ENCODE peak calls at places on chromosomes 7 and 10, in four cellular contexts. W is progenitor cell of endocrine pancreas, C is MM.1S, K is glutamatergic neuron. M is an unnamed sample.

GRCh38 chr7:107563761-107564552 is at the start of the genes COG5 and DUS4L:
- DNase-seq in W (peak), C (peak), K (peak), M (peak)

GRCh38 chr7:142626420-142627035 is 122.7 kb upstream of the PRSS1 start:
- DNase-seq in W (peak), C (peak), K (peak), M (no peak)

GRCh38 chr7:82405291-82405690 is 38.3 kb downstream of the CACNA2D1 start:
- DNase-seq in W (no peak), C (no peak), K (no peak), M (no peak)

GRCh38 chr10:99812177-99812576 is 29.7 kb downstream of the ABCC2 start:
- DNase-seq in W (no peak), C (no peak), K (no peak), M (no peak)

GRCh38 chr7:39909526-39909925 is 40.5 kb upstream of the CDK13 start:
- DNase-seq in W (no peak), C (no peak), K (no peak), M (no peak)

GRCh38 chr10:133257489-133258065 is 19.1 kb downstream of the ADAM8 start:
- DNase-seq in W (no peak), C (no peak), K (peak), M (no peak)

GRCh38 chr7:5755704-5756131 is 25.7 kb downstream of the RNF216 start:
- DNase-seq in W (no peak), C (no peak), K (no peak), M (no peak)

GRCh38 chr7:73680501-73680900 is 2.8 kb downstream of the DNAJC30 start:
- DNase-seq in W (no peak), C (no peak), K (no peak), M (no peak)

GRCh38 chr7:47584128-47584865 is 2.4 kb upstream of the TNS3 start:
- DNase-seq in W (no peak), C (no peak), K (no peak), M (no peak)

GRCh38 chr7:151126500-151127137 is 40.3 kb downstream of the AGAP3 start:
- DNase-seq in W (no peak), C (no peak), K (no peak), M (no peak)

GRCh38 chr7:151472644-151473380 is 32.9 kb upstream of the CRYGN start:
- DNase-seq in W (no peak), C (peak), K (no peak), M (no peak)

GRCh38 chr10:121525276-121526039 is 72.8 kb downstream of the FGFR2 start:
- DNase-seq in W (no peak), C (no peak), K (no peak), M (no peak)

GRCh38 chr7:143284591-143285453 is at the start of gene TMEM139:
- DNase-seq in W (no peak), C (no peak), K (no peak), M (no peak)

GRCh38 chr7:43698461-43699255 is 30.7 kb downstream of the COA1 start:
- DNase-seq in W (no peak), C (no peak), K (no peak), M (no peak)

GRCh38 chr10:70652761-70653657 is 19.3 kb upstream of the ADAMTS14 start:
- DNase-seq in W (no peak), C (no peak), K (no peak), M (no peak)

GRCh38 chr7:150397376-150398107 is 18.4 kb downstream of the ZNF775 start:
- DNase-seq in W (no peak), C (no peak), K (no peak), M (no peak)

GRCh38 chr10:89450901-89451300 is 36.5 kb downstream of the IFIT5 start:
- DNase-seq in W (no peak), C (no peak), K (no peak), M (no peak)

GRCh38 chr10:64537931-64538330 is 1016.7 kb downstream of the REEP3 start:
- DNase-seq in W (no peak), C (no peak), K (no peak), M (no peak)

GRCh38 chr7:7452119-7452518 is 83.6 kb downstream of the COL28A1 start:
- DNase-seq in W (no peak), C (no peak), K (no peak), M (no peak)

GRCh38 chr7:74203157-74203556 is 6.6 kb upstream of the LAT2 start:
- DNase-seq in W (no peak), C (peak), K (peak), M (no peak)

GRCh38 chr10:98340261-98340675 is 72.3 kb upstream of the LOXL4 start:
- DNase-seq in W (no peak), C (peak), K (no peak), M (no peak)

GRCh38 chr10:113067516-113067915 is 117.5 kb downstream of the TCF7L2 start:
- DNase-seq in W (no peak), C (no peak), K (no peak), M (no peak)

GRCh38 chr7:16365952-16366351 is 55.4 kb downstream of the CRPPA start:
- DNase-seq in W (no peak), C (no peak), K (no peak), M (no peak)

GRCh38 chr10:30182191-30183075 is 123.0 kb upstream of the JCAD start:
- DNase-seq in W (no peak), C (no peak), K (no peak), M (no peak)

GRCh38 chr10:101845903-101846302 is 2.3 kb upstream of the KCNIP2 start:
- DNase-seq in W (no peak), C (no peak), K (no peak), M (no peak)

DNA sequence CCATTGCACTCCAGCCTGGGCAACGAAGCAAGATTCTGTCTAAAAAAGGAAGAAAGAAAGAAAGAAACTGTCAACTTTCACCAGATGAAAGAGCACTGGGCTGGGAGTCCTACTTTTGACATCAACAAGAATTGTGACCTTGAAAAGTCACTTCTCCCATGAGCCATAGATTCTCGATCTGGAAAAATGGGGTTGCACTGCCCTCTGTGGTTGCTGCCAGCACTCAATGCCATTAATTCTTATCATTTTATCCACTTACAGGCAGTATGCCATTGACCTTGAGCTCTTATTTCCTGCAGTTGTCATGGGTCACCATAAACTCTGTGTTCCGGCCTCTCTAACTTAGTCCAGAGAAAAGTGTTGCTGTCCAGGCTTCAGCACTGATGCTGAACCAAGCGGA is 137.2 kb downstream of the NOC3L start:
- DNase-seq in W (no peak), C (no peak), K (no peak), M (no peak)
- TF ChIP-seq CTCF in W (no peak), C (no peak), K (no peak), M (peak)

GRCh38 chr7:76048668-76048988 is 722 bp downstream of the MDH2 start:
- DNase-seq in W (no peak), C (peak), K (no peak), M (no peak)
- TF ChIP-seq CTCF in W (peak), C (peak), K (no peak), M (no peak)

GRCh38 chr10:3783721-3784432 is 1.1 kb downstream of the KLF6 start:
- DNase-seq in W (no peak), C (peak), K (peak), M (no peak)

GRCh38 chr10:3785251-3785848 is 341 bp upstream of the KLF6 start:
- DNase-seq in W (peak), C (peak), K (peak), M (peak)

GRCh38 chr10:3785849-3786290 is 861 bp upstream of the KLF6 start:
- DNase-seq in W (no peak), C (peak), K (peak), M (no peak)

GRCh38 chr10:3783313-3783689 is 1.7 kb downstream of the KLF6 start:
- DNase-seq in W (no peak), C (peak), K (peak), M (no peak)

DNA sequence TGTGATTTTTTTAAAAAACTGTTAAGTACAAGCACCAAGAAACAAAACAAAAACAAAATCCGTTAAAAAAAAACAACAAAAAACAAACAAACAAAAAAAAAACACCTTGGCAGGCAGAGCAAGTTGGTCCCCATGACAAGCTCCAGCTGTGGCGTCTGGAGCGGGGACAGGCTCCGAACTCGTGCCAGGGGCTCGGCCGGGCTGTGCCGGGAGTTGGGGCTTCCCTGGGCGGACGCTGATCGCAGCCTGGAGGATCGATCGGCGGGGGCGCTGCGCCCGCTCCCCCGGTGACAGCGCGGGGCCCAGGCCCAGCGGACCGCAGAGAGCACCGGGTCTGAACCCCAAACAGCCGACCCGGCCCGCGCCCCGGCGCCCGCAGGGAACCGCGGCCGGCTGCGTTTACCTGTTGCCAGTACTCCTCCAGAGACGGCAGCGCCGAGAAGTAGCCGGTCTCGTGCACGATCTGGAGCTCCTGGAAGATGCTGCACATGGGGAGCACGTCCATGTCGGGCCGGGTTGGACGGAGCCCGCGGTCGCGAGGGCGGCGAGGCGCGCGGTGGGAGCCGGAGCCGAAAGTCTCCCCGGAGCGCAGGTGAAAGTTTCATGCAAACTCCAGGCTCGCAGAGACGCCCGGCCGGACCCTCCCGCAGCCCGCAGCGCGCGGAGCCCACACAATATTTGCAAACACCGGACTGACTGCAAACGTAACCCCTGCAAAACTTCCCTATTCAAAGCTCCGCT is at the start of gene KLF6:
- DNase-seq in W (peak), C (peak), K (peak), M (no peak)
- TF ChIP-seq CTCF in W (no peak), C (no peak), K (no peak), M (no peak)

DNA sequence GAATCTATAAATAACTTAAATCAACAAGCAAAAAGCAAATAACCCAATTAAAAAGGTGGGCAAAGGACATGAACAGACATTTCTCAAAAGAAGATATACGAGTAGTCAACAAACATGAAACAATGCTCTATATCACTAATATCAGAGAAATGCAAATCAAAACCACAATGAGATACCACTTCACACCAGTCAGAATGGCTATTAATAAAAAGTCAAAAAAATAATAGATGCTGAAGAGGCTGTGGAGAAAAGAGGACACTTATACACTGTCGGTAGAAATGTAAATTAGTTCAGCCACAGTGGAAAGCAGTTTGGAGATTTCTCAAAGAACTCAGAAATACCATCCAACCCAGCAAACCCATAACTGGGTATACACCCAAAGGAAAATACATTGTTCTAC is 70.6 kb downstream of the CTTNBP2 start:
- DNase-seq in W (no peak), C (no peak), K (no peak), M (no peak)
- TF ChIP-seq CTCF in W (no peak), C (no peak), K (no peak), M (no peak)

DNA sequence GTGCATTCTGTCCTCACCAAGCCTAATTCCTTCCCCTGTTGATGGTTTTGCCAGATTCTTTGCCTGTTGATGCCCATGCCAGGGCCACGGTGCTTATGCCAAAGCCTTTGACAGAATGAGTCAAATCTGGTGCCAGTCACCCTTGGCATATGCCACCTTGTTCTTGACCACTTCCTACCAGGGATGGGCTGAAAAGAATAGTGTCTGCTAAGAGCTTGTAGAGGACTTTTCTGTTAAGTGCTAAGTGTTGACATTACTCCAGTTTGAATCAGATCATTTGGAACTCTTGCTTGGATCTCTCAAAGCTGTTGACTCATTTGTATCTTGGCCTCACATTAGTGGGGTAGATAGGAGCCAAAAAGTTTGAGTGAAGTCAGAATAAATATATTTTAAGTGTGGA is 661.2 kb downstream of the AUTS2 start:
- DNase-seq in W (no peak), C (no peak), K (no peak), M (no peak)
- TF ChIP-seq CTCF in W (no peak), C (no peak), K (no peak), M (no peak)

GRCh38 chr10:7526017-7526400 is 115.2 kb upstream of the SFMBT2 start:
- DNase-seq in W (no peak), C (no peak), K (no peak), M (no peak)

GRCh38 chr10:7525314-7526016 is 114.6 kb upstream of the SFMBT2 start:
- DNase-seq in W (peak), C (peak), K (peak), M (no peak)

GRCh38 chr10:7527468-7527867 is 116.6 kb upstream of the SFMBT2 start:
- DNase-seq in W (no peak), C (no peak), K (no peak), M (no peak)

GRCh38 chr10:7532723-7533498 is 122.1 kb upstream of the SFMBT2 start:
- DNase-seq in W (no peak), C (no peak), K (no peak), M (no peak)

GRCh38 chr10:7529638-7530037 is 118.8 kb upstream of the SFMBT2 start:
- DNase-seq in W (no peak), C (no peak), K (peak), M (no peak)
- TF ChIP-seq CTCF in W (no peak), C (no peak), K (no peak), M (peak)